ENCODE peak calls at places on chromosomes 7 and 10, in six cellular contexts. Q, I, Y, F, P and V are unnamed samples.

GRCh38 chr7:57215423-57215822 is 83.2 kb upstream of the ZNF479 start:
- DNase-seq in I (no peak), Y (no peak), P (no peak), Q (no peak), F (no peak), V (no peak)

GRCh38 chr7:29457565-29457971 is 106.1 kb upstream of the PRR15 start:
- DNase-seq in F (no peak), Y (no peak), P (no peak), Q (no peak), I (no peak), V (no peak)

GRCh38 chr10:43194861-43195260 is 56.6 kb downstream of the CSGALNACT2 start:
- DNase-seq in Y (no peak), Q (no peak), I (no peak), P (no peak), F (no peak), V (no peak)

GRCh38 chr10:121335386-121335925 is 262.8 kb downstream of the FGFR2 start:
- DNase-seq in P (no peak), I (no peak), Q (no peak), Y (no peak), F (no peak), V (no peak)

GRCh38 chr10:71627230-71627939 is 92.2 kb downstream of the C10orf105 start:
- DNase-seq in F (no peak), I (no peak), Y (no peak), Q (no peak), P (no peak), V (no peak)

GRCh38 chr7:74063223-74063641 is 20.4 kb upstream of the LIMK1 start:
- DNase-seq in I (no peak), P (no peak), Q (no peak), F (no peak), Y (no peak), V (no peak)

GRCh38 chr7:29290829-29291228 is 96.3 kb downstream of the CHN2 start:
- DNase-seq in Y (no peak), I (no peak), F (no peak), P (no peak), Q (no peak), V (no peak)

GRCh38 chr7:128974241-128974934 is 36.7 kb downstream of the IRF5 start:
- DNase-seq in I (no peak), F (no peak), P (no peak), Q (no peak), Y (no peak), V (no peak)

GRCh38 chr10:96491303-96491702 is 22.4 kb downstream of the TLL2 start:
- DNase-seq in F (no peak), Y (no peak), Q (no peak), P (no peak), I (no peak), V (no peak)

GRCh38 chr7:106504207-106504606 is 156.8 kb downstream of the CCDC71L start:
- DNase-seq in Y (no peak), F (no peak), P (no peak), I (no peak), Q (no peak), V (no peak)

GRCh38 chr7:1283941-1284742 is 51.5 kb downstream of the UNCX start:
- DNase-seq in F (no peak), Q (no peak), I (no peak), Y (no peak), P (no peak), V (no peak)

GRCh38 chr7:98091061-98091460 is 15.6 kb upstream of the LMTK2 start:
- DNase-seq in F (no peak), Y (no peak), Q (no peak), I (no peak), P (no peak), V (no peak)

GRCh38 chr10:125001313-125002043 is 59.6 kb downstream of the ZRANB1 start:
- DNase-seq in I (no peak), Q (peak; percentile 47), Y (no peak), P (no peak), F (peak; percentile 33), V (no peak)

GRCh38 chr7:8817448-8818036 is 384.1 kb downstream of the NXPH1 start:
- DNase-seq in P (no peak), Y (no peak), Q (no peak), I (no peak), F (no peak), V (no peak)

GRCh38 chr10:30784521-30784895 is 155.0 kb upstream of the LYZL2 start:
- DNase-seq in Y (no peak), Q (no peak), I (no peak), F (no peak), P (no peak), V (no peak)

GRCh38 chr10:78778446-78779338 is 290.1 kb upstream of the ZMIZ1 start:
- DNase-seq in F (no peak), I (no peak), P (no peak), Q (no peak), Y (no peak), V (no peak)

GRCh38 chr7:132964886-132965285 is 117.0 kb downstream of the CHCHD3 start:
- DNase-seq in Y (no peak), F (no peak), P (no peak), Q (no peak), I (no peak), V (no peak)

GRCh38 chr7:142323706-142324105 is 65.8 kb upstream of the PRSS58 start:
- DNase-seq in F (peak; percentile 72), P (no peak), Y (peak; percentile 18), Q (no peak), I (no peak), V (peak; percentile 31)

GRCh38 chr7:39595102-39595620 is 28.2 kb upstream of the RALA start:
- DNase-seq in Q (no peak), I (no peak), F (no peak), Y (no peak), P (peak; percentile 22), V (no peak)

GRCh38 chr7:84105582-84105981 is 89.0 kb downstream of the SEMA3A start:
- DNase-seq in Q (no peak), Y (no peak), F (no peak), P (no peak), I (no peak), V (no peak)

GRCh38 chr7:151019130-151019447 is 5.2 kb downstream of the ATG9B start:
- DNase-seq in Y (no peak), F (no peak), P (no peak), I (no peak), Q (no peak), V (no peak)
- H3K4me3 ChIP-seq in Y (peak overlapping the region; percentile 44), F (no peak overlapping the region), P (no peak overlapping the region), I (no peak overlapping the region), Q (no peak overlapping the region), V (no peak overlapping the region)

GRCh38 chr10:11740907-11741306 is 1.3 kb upstream of the ECHDC3 start:
- DNase-seq in Y (no peak), F (no peak), P (no peak), I (no peak), Q (no peak), V (no peak)

GRCh38 chr10:11742009-11742778 is at the start of gene ECHDC3:
- DNase-seq in F (peak; percentile 85), Y (peak; percentile 36), Q (peak; percentile 73), P (no peak), I (no peak), V (peak; percentile 38)

GRCh38 chr10:11743461-11744338 is 1.5 kb downstream of the ECHDC3 start:
- DNase-seq in I (no peak), Y (no peak), F (no peak), P (no peak), Q (no peak), V (no peak)

GRCh38 chr10:11741608-11742007 is 574 bp upstream of the ECHDC3 start:
- DNase-seq in P (no peak), Y (no peak), Q (no peak), I (no peak), F (no peak), V (no peak)

GRCh38 chr10:11742779-11743298 is 657 bp downstream of the ECHDC3 start:
- DNase-seq in I (no peak), P (no peak), Y (no peak), Q (peak; percentile 53), F (peak; percentile 61), V (no peak)
- H3K4me3 ChIP-seq in I (no peak overlapping the region), P (peak overlapping the region; percentile 52), Y (no peak overlapping the region), Q (peak overlapping the region; percentile 42), F (peak overlapping the region; percentile 76), V (peak overlapping the region; percentile 19)

DNA sequence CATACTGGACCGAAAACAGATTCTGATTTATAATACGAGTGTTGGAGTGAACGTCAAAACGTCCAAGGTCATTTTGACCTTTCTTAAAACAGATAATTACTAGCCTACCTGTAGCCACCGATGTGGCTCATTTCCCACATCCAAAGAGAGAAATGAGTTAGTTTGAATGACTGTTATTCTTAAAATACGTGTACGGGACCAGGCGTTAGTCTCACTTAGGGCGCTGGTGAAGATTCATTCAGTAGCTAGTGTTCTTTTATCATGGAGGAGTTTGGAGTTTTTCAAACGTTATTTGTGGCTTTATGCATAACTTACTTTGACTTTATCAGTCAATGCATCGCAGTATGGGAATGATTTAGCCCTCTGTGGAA is 1.4 kb downstream of the BICC1 start:
- DNase-seq in I (no peak), P (no peak), F (no peak), Q (no peak), Y (no peak), V (no peak)
- H3K4me3 ChIP-seq in I (peak overlapping the region; percentile 86), P (peak overlapping the region; percentile 75), F (peak overlapping the region; percentile 64), Q (peak overlapping the region; percentile 63), Y (no peak overlapping the region), V (no peak overlapping the region)

GRCh38 chr7:76225951-76226350 is 24.3 kb downstream of the SRRM3 start:
- DNase-seq in I (no peak), Y (no peak), P (no peak), Q (no peak), F (no peak), V (no peak)
- H3K4me3 ChIP-seq in I (no peak overlapping the region), Y (no peak overlapping the region), P (no peak overlapping the region), Q (no peak overlapping the region), F (no peak overlapping the region), V (no peak overlapping the region)